ENCODE peak calls at places on chromosomes 12 and 14, in seven cellular contexts. R is A172; H is naive thymus-derived CD8-positive, alpha-beta T cell; L is head of caudate nucleus; D is stimulated activated CD4-positive, alpha-beta T cell treated with anti-CD3 and anti-CD28 coated beads, Interleukin-1b, Interleukin-23, amount 100 ng/mL, for 24 hours; V is GDM1; A is CD4-positive, CD25-positive, alpha-beta regulatory T cell. W is an unnamed sample.

GRCh38 chr12:106078358-106079025 is 60.3 kb downstream of the NUAK1 start:
- DNase-seq in R (peak), H (no peak), L (peak), D (no peak), V (no peak), A (no peak), W (no peak)

GRCh38 chr14:83913466-83913865 is 1616.5 kb upstream of the FLRT2 start:
- DNase-seq in R (no peak), H (no peak), L (no peak), D (no peak), V (no peak), A (no peak), W (no peak)

GRCh38 chr14:100866666-100867630 is 36.6 kb downstream of the RTL1 start:
- DNase-seq in R (no peak), H (no peak), L (peak), D (no peak), V (no peak), A (no peak), W (no peak)

GRCh38 chr14:87018294-87018693 is 974.7 kb downstream of the GALC start:
- DNase-seq in R (no peak), H (no peak), L (no peak), D (no peak), V (no peak), A (no peak), W (no peak)

GRCh38 chr12:3262466-3262865 is 185.3 kb downstream of the TSPAN9 start:
- DNase-seq in R (no peak), H (no peak), L (no peak), D (no peak), V (no peak), A (no peak), W (no peak)

GRCh38 chr12:4383304-4383865 is 3.9 kb upstream of the FGF23 start:
- DNase-seq in R (no peak), H (no peak), L (no peak), D (no peak), V (no peak), A (no peak), W (peak)

GRCh38 chr14:96056509-96057422 is 17.6 kb downstream of the C14orf132 start:
- DNase-seq in R (no peak), H (no peak), L (no peak), D (no peak), V (no peak), A (no peak), W (no peak)

GRCh38 chr12:106193404-106194215 is 54.2 kb downstream of the CKAP4 start:
- DNase-seq in R (no peak), H (no peak), L (no peak), D (no peak), V (no peak), A (no peak), W (no peak)

GRCh38 chr12:96247567-96247962 is 53.4 kb downstream of the ELK3 start:
- DNase-seq in R (peak), H (no peak), L (no peak), D (no peak), V (no peak), A (no peak), W (no peak)

GRCh38 chr12:123387508-123388217 is 3.7 kb downstream of the KMT5A start:
- DNase-seq in R (no peak), H (no peak), L (no peak), D (no peak), V (no peak), A (no peak), W (no peak)

GRCh38 chr12:75863475-75863874 is 168.1 kb downstream of the PHLDA1 start:
- DNase-seq in R (peak), H (no peak), L (no peak), D (no peak), V (no peak), A (no peak), W (no peak)

GRCh38 chr12:7433276-7433822 is 10.6 kb downstream of the CD163L1 start:
- DNase-seq in R (peak), H (no peak), L (no peak), D (no peak), V (no peak), A (no peak), W (no peak)

GRCh38 chr14:67487937-67488893 is at the start of gene TMEM229B:
- DNase-seq in R (peak), H (peak), L (no peak), D (peak), V (peak), A (peak), W (no peak)

GRCh38 chr12:81542065-81542464 is 217.1 kb downstream of the PPFIA2 start:
- DNase-seq in R (no peak), H (no peak), L (no peak), D (no peak), V (no peak), A (no peak), W (no peak)

GRCh38 chr14:29900609-29901350 is 26.9 kb downstream of the PRKD1 start:
- DNase-seq in R (no peak), H (no peak), L (no peak), D (no peak), V (no peak), A (no peak), W (no peak)

GRCh38 chr14:50285861-50286260 is 26.2 kb downstream of the L2HGDH start:
- DNase-seq in R (no peak), H (no peak), L (no peak), D (no peak), V (no peak), A (no peak), W (no peak)

GRCh38 chr14:68140111-68140741 is 320.6 kb downstream of the RAD51B start:
- DNase-seq in R (peak), H (no peak), L (no peak), D (no peak), V (no peak), A (no peak), W (peak)

GRCh38 chr12:92007787-92008186 is 137.9 kb downstream of the BTG1 start:
- DNase-seq in R (no peak), H (no peak), L (no peak), D (no peak), V (no peak), A (no peak), W (no peak)

GRCh38 chr14:102140750-102141145 is 1.1 kb downstream of the WDR20 start:
- DNase-seq in R (no peak), H (no peak), L (no peak), D (no peak), V (no peak), A (no peak), W (no peak)

GRCh38 chr14:103105580-103106168 is 11.1 kb downstream of the EXOC3L4 start:
- DNase-seq in R (no peak), H (no peak), L (no peak), D (no peak), V (no peak), A (no peak), W (no peak)

GRCh38 chr12:124543052-124543590 is 24.3 kb downstream of the NCOR2 start:
- DNase-seq in R (no peak), H (peak), L (no peak), D (no peak), V (no peak), A (no peak), W (peak)

GRCh38 chr12:132717011-132717410 is 6.4 kb downstream of the PGAM5 start:
- DNase-seq in R (no peak), H (no peak), L (no peak), D (no peak), V (no peak), A (no peak), W (no peak)

GRCh38 chr14:105898482-105899010 is 372.2 kb downstream of the TMEM121 start:
- DNase-seq in R (no peak), H (no peak), L (no peak), D (no peak), V (no peak), A (no peak), W (no peak)

GRCh38 chr12:131511391-131511802 is 199.5 kb upstream of the SFSWAP start:
- DNase-seq in R (peak), H (peak), L (peak), D (peak), V (peak), A (no peak), W (peak)

GRCh38 chr12:20367731-20368652 is at the start of gene PDE3A:
- DNase-seq in R (peak), H (no peak), L (peak), D (no peak), V (no peak), A (no peak), W (peak)

GRCh38 chr12:6333029-6333428 is 8.8 kb downstream of the TNFRSF1A start:
- DNase-seq in R (no peak), H (peak), L (no peak), D (no peak), V (no peak), A (no peak), W (no peak)

GRCh38 chr12:54340845-54341244 is 15.9 kb downstream of the COPZ1 start:
- DNase-seq in R (no peak), H (no peak), L (no peak), D (no peak), V (no peak), A (no peak), W (no peak)

GRCh38 chr14:93926873-93927571 is at the start of gene FAM181A:
- DNase-seq in R (no peak), H (no peak), L (peak), D (no peak), V (no peak), A (no peak), W (no peak)

GRCh38 chr14:88599321-88599720 is 36.5 kb downstream of the ZC3H14 start:
- DNase-seq in R (no peak), H (no peak), L (no peak), D (no peak), V (no peak), A (no peak), W (no peak)